ENCODE peak calls at places on chromosomes 16 and 17, in four cellular contexts. Y is K562, I is SK-N-SH, F is GM12878. D is an unnamed sample.

GRCh38 chr16:88773812-88774291 is 11.2 kb downstream of the PIEZO1 start:
- DNase-seq in F (no peak), Y (peak; percentile 93), I (no peak), D (peak; percentile 52)

GRCh38 chr17:57628421-57628820 is 116.7 kb downstream of the CCDC182 start:
- DNase-seq in I (no peak), Y (no peak), F (no peak), D (no peak)

GRCh38 chr16:4217246-4218131 is 24.4 kb downstream of the SRL start:
- DNase-seq in I (peak; percentile 77), F (no peak), Y (no peak), D (no peak)

GRCh38 chr16:53412549-53412948 is 21.7 kb upstream of the RBL2 start:
- DNase-seq in Y (no peak), I (no peak), F (no peak), D (no peak)

GRCh38 chr17:44988256-44988942 is 20.3 kb upstream of the C1QL1 start:
- DNase-seq in I (no peak), Y (no peak), F (no peak), D (peak; percentile 33)

GRCh38 chr17:6249747-6250146 is 179.6 kb downstream of the WSCD1 start:
- DNase-seq in I (no peak), F (no peak), Y (no peak), D (no peak)

GRCh38 chr17:13784466-13784865 is 182.7 kb upstream of the HS3ST3A1 start:
- DNase-seq in F (no peak), Y (no peak), I (no peak), D (no peak)

GRCh38 chr16:4064950-4065352 is 51.3 kb downstream of the ADCY9 start:
- DNase-seq in I (no peak), F (no peak), Y (no peak), D (no peak)

GRCh38 chr17:2734939-2735338 is 14.5 kb downstream of the CCDC92B start:
- DNase-seq in F (no peak), Y (no peak), I (no peak), D (no peak)

GRCh38 chr17:73205326-73205980 is 12.6 kb downstream of the COG1 start:
- DNase-seq in I (no peak), F (no peak), Y (no peak), D (no peak)

GRCh38 chr16:64469906-64470702 is 651.8 kb downstream of the CDH11 start:
- DNase-seq in Y (no peak), F (no peak), I (no peak), D (no peak)

GRCh38 chr17:63911657-63912100 is 621 bp upstream of the CSHL1 start:
- DNase-seq in I (peak; percentile 88), Y (peak; percentile 74), F (no peak), D (peak; percentile 77)

GRCh38 chr16:80924372-80924978 is 82.2 kb downstream of the CMC2 start:
- DNase-seq in F (no peak), I (peak; percentile 61), Y (peak; percentile 63), D (peak; percentile 87)

GRCh38 chr17:73976147-73976546 is 227.3 kb upstream of the RPL38 start:
- DNase-seq in I (no peak), F (no peak), Y (no peak), D (no peak)

GRCh38 chr16:71626018-71626857 is at the start of gene MARVELD3:
- DNase-seq in F (no peak), Y (peak; percentile 40), I (peak; percentile 69), D (peak; percentile 97)

GRCh38 chr16:81523387-81524115 is 78.9 kb downstream of the CMIP start:
- DNase-seq in F (no peak), Y (no peak), I (no peak), D (no peak)

GRCh38 chr17:37359682-37360188 is 16.1 kb upstream of the C17orf78 start:
- DNase-seq in Y (no peak), F (no peak), I (no peak), D (no peak)

GRCh38 chr16:51538707-51539604 is 387.9 kb upstream of the SALL1 start:
- DNase-seq in F (no peak), I (peak; percentile 13), Y (no peak), D (no peak)

GRCh38 chr16:85798901-85799496 is 345 bp downstream of the EMC8 start:
- DNase-seq in F (no peak), Y (peak; percentile 72), I (peak; percentile 84), D (peak; percentile 25)

GRCh38 chr16:28237754-28238357 is 26.1 kb upstream of the XPO6 start:
- DNase-seq in I (no peak), Y (peak; percentile 42), F (no peak), D (no peak)

GRCh38 chr17:72118588-72119279 is 2.1 kb upstream of the SOX9 start:
- DNase-seq in F (peak; percentile 15), I (peak; percentile 83), Y (peak; percentile 39), D (peak; percentile 70)

GRCh38 chr16:19400709-19401108 is 17.0 kb upstream of the TMC5 start:
- DNase-seq in I (no peak), Y (no peak), F (no peak), D (peak; percentile 47)

GRCh38 chr16:14011006-14011405 is 60.1 kb upstream of the MRTFB start:
- DNase-seq in Y (no peak), I (no peak), F (no peak), D (no peak)

GRCh38 chr16:28297784-28298510 is 5.6 kb downstream of the SBK1 start:
- DNase-seq in I (no peak), F (no peak), Y (no peak), D (no peak)

GRCh38 chr16:72270531-72270930 is 98.6 kb upstream of the PMFBP1 start:
- DNase-seq in I (no peak), F (no peak), Y (no peak), D (no peak)

GRCh38 chr16:81497690-81498089 is 53.1 kb downstream of the CMIP start:
- DNase-seq in Y (no peak), I (no peak), F (no peak), D (no peak)

GRCh38 chr16:85207357-85207921 is 95.2 kb upstream of the CIBAR2 start:
- DNase-seq in F (no peak), I (peak; percentile 86), Y (no peak), D (no peak)

GRCh38 chr17:13118311-13118710 is 100.5 kb upstream of the ELAC2 start:
- DNase-seq in F (no peak), I (no peak), Y (no peak), D (no peak)

GRCh38 chr17:80142929-80143328 is 4.0 kb downstream of the EIF4A3 start:
- DNase-seq in F (no peak), I (no peak), Y (no peak), D (no peak)

GRCh38 chr17:2975469-2975958 is 87.9 kb downstream of the OR1D5 start:
- DNase-seq in F (no peak), I (peak; percentile 61), Y (peak; percentile 12), D (no peak)

GRCh38 chr16:71610936-71611871 is 14.8 kb upstream of the MARVELD3 start:
- DNase-seq in F (peak; percentile 25), Y (peak; percentile 85), I (peak; percentile 91), D (peak; percentile 93)

GRCh38 chr17:33366998-33367397 is 73.9 kb upstream of the ASIC2 start:
- DNase-seq in F (no peak), Y (no peak), I (no peak), D (no peak)

GRCh38 chr16:79797486-79797885 is 196.9 kb upstream of the MAF start:
- DNase-seq in I (no peak), F (no peak), Y (no peak), D (no peak)

GRCh38 chr17:12537436-12537835 is 128.3 kb upstream of the MYOCD start:
- DNase-seq in F (no peak), Y (no peak), I (no peak), D (no peak)

GRCh38 chr16:11111891-11112634 is 143.9 kb downstream of the SOCS1 start:
- DNase-seq in F (no peak), Y (no peak), I (no peak), D (no peak)
- TF ChIP-seq USF1 in F (no peak), Y (no peak), I (no peak), D (no peak)

GRCh38 chr16:47851026-47851610 is 304.7 kb downstream of the ABCC12 start:
- DNase-seq in I (peak; percentile 36), Y (no peak), F (no peak), D (no peak)

GRCh38 chr16:47849736-47850135 is 306.1 kb downstream of the ABCC12 start:
- DNase-seq in Y (no peak), F (no peak), I (no peak), D (no peak)

GRCh38 chr16:47852991-47853390 is 302.8 kb downstream of the ABCC12 start:
- DNase-seq in Y (no peak), F (no peak), I (no peak), D (no peak)

GRCh38 chr16:47848481-47849109 is 307.2 kb downstream of the ABCC12 start:
- DNase-seq in Y (no peak), F (no peak), I (no peak), D (no peak)

DNA sequence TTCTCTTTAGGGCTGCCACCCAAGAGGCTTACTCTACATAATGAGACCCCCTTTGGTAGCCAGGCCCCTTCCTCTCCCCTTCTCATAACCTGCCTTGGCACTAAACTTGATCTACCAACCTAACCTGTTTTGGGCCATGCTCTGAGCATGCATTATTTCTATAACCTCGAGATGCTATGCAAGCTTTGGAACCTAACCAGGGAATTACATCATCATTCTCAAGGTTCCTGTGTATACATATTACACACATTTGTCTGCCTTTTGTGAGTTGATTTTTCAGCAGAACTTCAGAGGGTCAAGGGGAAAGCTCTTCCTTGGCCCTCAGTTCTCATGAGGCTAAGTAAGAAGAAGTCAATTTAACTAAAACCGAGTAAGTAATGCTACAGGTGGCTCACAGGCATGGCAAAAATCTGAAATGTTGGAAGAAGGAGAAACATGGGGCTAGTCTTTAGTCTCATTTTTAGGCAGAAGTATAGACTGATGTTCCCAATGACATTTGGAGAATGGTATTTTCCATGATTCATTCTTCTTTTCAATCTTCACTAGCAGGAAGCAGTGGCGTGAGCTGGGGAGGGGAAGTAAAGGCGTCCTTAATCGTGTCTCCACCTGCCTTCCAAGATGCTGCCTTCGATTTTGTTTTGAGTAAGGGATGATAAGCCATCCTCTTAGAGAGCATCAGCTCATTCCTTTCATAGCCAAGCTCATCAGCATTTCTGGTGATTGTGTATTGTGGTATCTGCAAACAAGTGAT is 308.4 kb downstream of the ABCC12 start:
- DNase-seq in F (no peak), Y (no peak), I (no peak), D (no peak)
- TF ChIP-seq USF1 in F (no peak), Y (no peak), I (no peak), D (no peak)

GRCh38 chr17:27355419-27355818 is 61.5 kb downstream of the WSB1 start:
- DNase-seq in Y (no peak), I (no peak), F (no peak), D (no peak)

GRCh38 chr17:27352481-27353460 is 58.9 kb downstream of the WSB1 start:
- DNase-seq in F (no peak), I (no peak), Y (no peak), D (no peak)

GRCh38 chr17:27354491-27355081 is 60.7 kb downstream of the WSB1 start:
- DNase-seq in Y (no peak), I (no peak), F (no peak), D (no peak)

GRCh38 chr17:27353469-27354050 is 59.6 kb downstream of the WSB1 start:
- DNase-seq in I (peak; percentile 99), F (peak; percentile 42), Y (peak; percentile 97), D (peak; percentile 85)

DNA sequence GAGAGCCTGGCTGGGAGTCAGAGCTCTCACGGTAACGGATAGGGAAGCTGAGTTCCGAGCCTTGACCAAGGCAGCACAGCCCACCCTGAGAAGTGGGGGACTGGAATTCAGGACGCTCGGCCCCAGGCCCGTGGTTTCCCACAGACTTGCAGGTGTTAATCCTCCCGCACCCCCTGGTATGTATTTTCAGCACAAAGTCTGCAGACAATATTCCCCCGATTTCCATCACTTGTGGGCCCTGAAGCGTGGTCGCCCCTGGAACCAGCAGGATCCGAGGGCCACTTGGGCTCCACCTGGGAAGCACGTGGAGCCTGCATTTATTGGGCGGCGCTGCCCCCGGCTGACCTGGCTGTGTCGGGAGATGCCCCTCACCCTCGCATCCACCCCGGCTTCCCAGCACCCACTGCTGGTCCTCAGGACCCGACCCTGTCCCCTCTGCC is 60.2 kb downstream of the WSB1 start:
- DNase-seq in I (no peak), F (no peak), Y (no peak), D (no peak)
- TF ChIP-seq USF1 in I (no peak), F (no peak), Y (no peak), D (no peak)

GRCh38 chr16:87602821-87603683 is 744 bp downstream of the JPH3 start:
- DNase-seq in I (peak; percentile 83), Y (no peak), F (no peak), D (peak; percentile 55)
- TF ChIP-seq USF1 in I (no peak), Y (no peak), F (no peak), D (no peak)